ENCODE peak calls at places on chromosomes 1 and 21, in nine cellular contexts. A is tibial nerve, D is suprapubic skin, V is mammary epithelial cell, M is GM23248, K is neural progenitor cell, L is H9, J is IMR-90, G is left ventricle myocardium inferior. W is an unnamed sample.

GRCh38 chr1:30885580-30886513 is 22.7 kb downstream of the SDC3 start:
- DNase-seq in A (no peak), D (no peak), V (no peak), M (no peak), K (no peak), L (no peak), J (no peak), G (no peak), W (no peak)

GRCh38 chr1:154186852-154187501 is 4.9 kb downstream of the TPM3 start:
- DNase-seq in A (no peak), D (no peak), V (no peak), M (no peak), K (no peak), L (no peak), J (no peak), G (no peak), W (no peak)

GRCh38 chr1:94986783-94987182 is 59.9 kb upstream of the CNN3 start:
- DNase-seq in A (no peak), D (no peak), V (peak; percentile 66), M (peak; percentile 57), K (no peak), L (no peak), J (peak; percentile 84), G (no peak), W (peak; percentile 15)

GRCh38 chr21:24852610-24853195 is 754.6 kb downstream of the MRPL39 start:
- DNase-seq in A (no peak), D (no peak), V (no peak), M (no peak), K (no peak), L (no peak), J (no peak), G (no peak), W (no peak)

GRCh38 chr1:91176250-91176649 is 154.4 kb upstream of the ZNF644 start:
- DNase-seq in A (no peak), D (no peak), V (no peak), M (no peak), K (no peak), L (no peak), J (no peak), G (no peak), W (no peak)

GRCh38 chr1:208161656-208162375 is 82.4 kb downstream of the PLXNA2 start:
- DNase-seq in A (no peak), D (no peak), V (no peak), M (peak; percentile 60), K (no peak), L (no peak), J (peak; percentile 39), G (no peak), W (no peak)

GRCh38 chr1:17251699-17252376 is 2.9 kb downstream of the PADI3 start:
- DNase-seq in A (no peak), D (no peak), V (peak; percentile 74), M (peak; percentile 49), K (no peak), L (no peak), J (peak; percentile 73), G (no peak), W (peak; percentile 28)

GRCh38 chr1:205677152-205677551 is 3.2 kb downstream of the SLC45A3 start:
- DNase-seq in A (no peak), D (no peak), V (no peak), M (no peak), K (no peak), L (no peak), J (no peak), G (no peak), W (no peak)

GRCh38 chr1:235106457-235106856 is 22.2 kb downstream of the TOMM20 start:
- DNase-seq in A (no peak), D (no peak), V (no peak), M (no peak), K (no peak), L (no peak), J (no peak), G (no peak), W (no peak)

GRCh38 chr1:15260418-15261154 is 13.6 kb downstream of the FHAD1 start:
- DNase-seq in A (no peak), D (peak; percentile 24), V (peak; percentile 66), M (peak; percentile 29), K (no peak), L (no peak), J (peak; percentile 61), G (no peak), W (no peak)

GRCh38 chr1:8745749-8746390 is 71.6 kb downstream of the RERE start:
- DNase-seq in A (no peak), D (no peak), V (no peak), M (no peak), K (no peak), L (no peak), J (no peak), G (no peak), W (no peak)

GRCh38 chr1:24304763-24305162 is 14.4 kb upstream of the GRHL3 start:
- DNase-seq in A (no peak), D (no peak), V (no peak), M (no peak), K (no peak), L (no peak), J (no peak), G (no peak), W (no peak)

GRCh38 chr21:39696620-39697019 is 48.4 kb upstream of the IGSF5 start:
- DNase-seq in A (no peak), D (no peak), V (no peak), M (no peak), K (peak; percentile 33), L (peak; percentile 34), J (no peak), G (no peak), W (no peak)

GRCh38 chr21:33078907-33079582 is 9.1 kb downstream of the OLIG1 start:
- DNase-seq in A (no peak), D (no peak), V (peak; percentile 82), M (peak; percentile 68), K (no peak), L (no peak), J (peak; percentile 84), G (no peak), W (no peak)

DNA sequence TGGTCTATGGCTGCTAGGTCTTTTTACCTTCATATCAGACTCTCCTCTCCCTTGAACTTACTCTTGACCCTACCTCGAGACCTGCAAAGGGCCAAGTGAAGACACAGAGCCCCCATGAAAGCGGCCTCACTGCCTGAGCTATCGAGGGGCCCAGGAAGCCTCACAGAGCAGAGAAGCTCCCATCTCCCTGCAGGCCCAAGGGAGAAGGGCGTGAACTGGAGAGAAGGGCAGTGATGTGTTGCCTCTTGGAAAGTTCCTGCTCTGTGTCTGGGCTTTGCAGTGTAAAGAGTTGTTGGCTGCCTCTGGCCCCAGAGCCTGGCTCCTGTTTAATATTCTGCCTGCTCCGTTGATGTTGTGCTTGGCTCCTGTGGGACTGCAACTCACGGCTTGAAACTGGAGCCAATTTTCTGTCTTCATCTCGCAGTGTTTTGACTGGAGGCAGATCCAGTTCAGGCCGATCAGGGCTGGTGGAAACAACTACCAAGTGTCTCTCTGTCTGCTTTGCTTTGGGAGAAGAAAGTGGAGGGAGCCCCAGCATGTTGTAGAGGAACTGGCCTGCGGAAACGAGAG is 4.3 kb downstream of the SERTAD4 start:
- DNase-seq in A (peak; percentile 69), D (no peak), V (no peak), M (peak; percentile 47), K (peak; percentile 23), L (no peak), J (peak; percentile 24), G (peak; percentile 77), W (no peak)
- H3K27me3 ChIP-seq in A (peaks cover 3% of the 10 kb centered on the region), D (peaks cover 7% of the 10 kb centered on the region), V (no peaks in the 10 kb centered on the region), M (no peaks in the 10 kb centered on the region), K (peaks cover 59% of the 10 kb centered on the region), L (no peaks in the 10 kb centered on the region), J (peaks cover 39% of the 10 kb centered on the region), G (peaks cover 16% of the 10 kb centered on the region), W (no peaks in the 10 kb centered on the region)

DNA sequence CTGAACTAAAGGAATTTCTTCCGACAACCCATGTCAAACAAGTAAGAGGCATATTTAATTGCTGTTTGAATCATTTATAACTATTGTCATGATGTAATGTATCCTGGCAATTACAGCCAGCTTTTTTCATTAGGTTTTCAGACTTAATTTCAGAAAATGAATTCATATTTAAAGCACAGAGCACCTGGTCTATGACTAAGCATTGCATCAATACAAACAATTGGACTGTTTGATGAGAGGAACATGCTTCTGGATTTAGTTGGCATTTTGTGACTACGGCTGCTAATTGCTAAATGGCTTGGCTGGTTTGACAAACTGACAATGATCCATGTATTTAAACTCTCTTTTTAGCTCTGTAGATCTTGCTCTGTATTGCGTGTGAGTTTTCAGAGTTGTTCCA is 853.4 kb downstream of the NCAM2 start:
- DNase-seq in A (no peak), D (no peak), V (no peak), M (no peak), K (no peak), L (no peak), J (peak; percentile 13), G (no peak), W (no peak)
- H3K27ac ChIP-seq in A (no peak overlapping the region), D (no peak overlapping the region), V (no peak overlapping the region), M (no peak overlapping the region), K (no peak overlapping the region), L (no peak overlapping the region), J (no peak overlapping the region), G (no peak overlapping the region), W (no peak overlapping the region)

GRCh38 chr1:3064901-3065300 is 4.1 kb upstream of the PRDM16 start:
- DNase-seq in A (no peak), D (peak; percentile 35), V (no peak), M (no peak), K (no peak), L (no peak), J (no peak), G (no peak), W (no peak)

GRCh38 chr1:3065396-3065795 is 3.6 kb upstream of the PRDM16 start:
- DNase-seq in A (no peak), D (peak; percentile 69), V (no peak), M (no peak), K (no peak), L (no peak), J (no peak), G (no peak), W (no peak)

GRCh38 chr1:3066250-3066711 is 2.7 kb upstream of the PRDM16 start:
- DNase-seq in A (no peak), D (peak; percentile 57), V (no peak), M (peak; percentile 39), K (peak; percentile 68), L (no peak), J (no peak), G (peak; percentile 67), W (no peak)

GRCh38 chr1:3066826-3067225 is 2.2 kb upstream of the PRDM16 start:
- DNase-seq in A (no peak), D (no peak), V (no peak), M (no peak), K (no peak), L (no peak), J (no peak), G (peak; percentile 13), W (no peak)

DNA sequence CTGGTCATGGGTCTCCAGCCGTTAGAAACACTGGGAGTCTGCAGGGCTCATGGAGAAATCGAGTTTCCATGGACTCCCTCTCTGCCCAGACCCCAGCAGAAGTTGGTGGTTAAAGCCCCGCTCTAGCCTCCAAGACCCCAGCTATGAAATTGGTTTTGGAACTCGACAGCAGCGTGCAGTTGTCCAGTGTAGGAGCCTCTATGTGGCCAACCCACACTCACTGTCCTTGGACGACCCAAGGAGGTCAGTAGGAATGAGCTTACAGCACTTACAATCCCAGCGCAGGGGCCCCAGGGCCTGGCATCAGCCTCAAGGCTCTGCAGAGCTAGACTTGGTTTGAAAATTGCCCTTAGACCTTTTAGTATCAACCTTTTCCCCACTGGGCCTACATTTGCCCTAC is 3.2 kb upstream of the PRDM16 start:
- DNase-seq in A (no peak), D (peak; percentile 52), V (no peak), M (no peak), K (no peak), L (no peak), J (no peak), G (no peak), W (no peak)
- H3K27me3 ChIP-seq in A (peaks cover 76% of the 10 kb centered on the region), D (peaks cover 97% of the 10 kb centered on the region), V (peaks cover 36% of the 10 kb centered on the region), M (peaks cover 80% of the 10 kb centered on the region), K (peaks cover 96% of the 10 kb centered on the region), L (peaks cover 72% of the 10 kb centered on the region), J (peaks cover 67% of the 10 kb centered on the region), G (peaks cover 87% of the 10 kb centered on the region), W (peaks cover 85% of the 10 kb centered on the region)

GRCh38 chr1:159869173-159869572 is 6.7 kb upstream of the VSIG8 start:
- DNase-seq in A (no peak), D (no peak), V (peak; percentile 93), M (peak; percentile 85), K (no peak), L (no peak), J (peak; percentile 86), G (no peak), W (peak; percentile 81)
- H3K27ac ChIP-seq in A (no peak overlapping the region), D (peak overlapping the region; percentile 63), V (peak overlapping the region; percentile 12), M (no peak overlapping the region), K (no peak overlapping the region), L (no peak overlapping the region), J (no peak overlapping the region), G (no peak overlapping the region), W (peak overlapping the region; percentile 46)